ENCODE peak calls at places on chromosomes 3 and 15, in seven cellular contexts. F, M, I, N, A, P and H are unnamed samples. For H3K27me3, the result is how much of the 10 kb centered on the place peaks cover.

GRCh38 chr3:43185656-43186375 is 79.9 kb upstream of the POMGNT2 start:
- DNase-seq in F (no peak), M (no peak), I (peak), N (no peak), A (no peak), P (no peak), H (no peak)

GRCh38 chr3:98875535-98875934 is 26.0 kb downstream of the DCBLD2 start:
- DNase-seq in F (no peak), M (no peak), I (no peak), N (no peak), A (no peak), P (no peak), H (no peak)

GRCh38 chr15:89912145-89912673 is 543 bp downstream of the ARPIN start:
- DNase-seq in F (no peak), M (peak), I (no peak), N (peak), A (peak), P (no peak), H (peak)

GRCh38 chr3:45216210-45216609 is 9.9 kb downstream of the TMEM158 start:
- DNase-seq in F (no peak), M (no peak), I (no peak), N (no peak), A (no peak), P (no peak), H (no peak)

GRCh38 chr3:139473155-139473771 is 3.1 kb downstream of the RBP2 start:
- DNase-seq in F (no peak), M (no peak), I (no peak), N (no peak), A (no peak), P (no peak), H (no peak)

GRCh38 chr3:165854696-165855095 is 17.5 kb upstream of the BCHE start:
- DNase-seq in F (peak), M (peak), I (no peak), N (no peak), A (no peak), P (peak), H (peak)

GRCh38 chr15:60534546-60534945 is 55.6 kb upstream of the ICE2 start:
- DNase-seq in F (no peak), M (no peak), I (no peak), N (no peak), A (no peak), P (no peak), H (no peak)

GRCh38 chr15:25242957-25243799 is 195.6 kb downstream of the UBE3A start:
- DNase-seq in F (no peak), M (no peak), I (no peak), N (peak), A (peak), P (no peak), H (no peak)

GRCh38 chr3:73361591-73361990 is 263.1 kb downstream of the PDZRN3 start:
- DNase-seq in F (no peak), M (no peak), I (no peak), N (no peak), A (no peak), P (no peak), H (no peak)

GRCh38 chr3:134205426-134205825 is 45.2 kb downstream of the RYK start:
- DNase-seq in F (no peak), M (no peak), I (no peak), N (no peak), A (no peak), P (no peak), H (no peak)

GRCh38 chr3:100403956-100404548 is 2.7 kb downstream of the LNP1 start:
- DNase-seq in F (no peak), M (no peak), I (no peak), N (no peak), A (no peak), P (no peak), H (no peak)

GRCh38 chr15:93500155-93500554 is 411.1 kb upstream of the RGMA start:
- DNase-seq in F (no peak), M (no peak), I (no peak), N (no peak), A (no peak), P (no peak), H (no peak)

GRCh38 chr3:119395923-119396358 is 67.5 kb downstream of the TMEM39A start:
- DNase-seq in F (no peak), M (no peak), I (no peak), N (no peak), A (no peak), P (peak), H (no peak)

GRCh38 chr15:78620021-78620838 is 566 bp downstream of the CHRNA3 start:
- DNase-seq in F (peak), M (peak), I (no peak), N (peak), A (no peak), P (no peak), H (peak)

GRCh38 chr3:14741510-14741909 is 66.6 kb downstream of the C3orf20 start:
- DNase-seq in F (no peak), M (no peak), I (no peak), N (no peak), A (no peak), P (peak), H (no peak)

GRCh38 chr3:37320276-37320675 is 145.9 kb upstream of the LRRFIP2 start:
- DNase-seq in F (no peak), M (no peak), I (no peak), N (no peak), A (no peak), P (no peak), H (no peak)

GRCh38 chr3:21326704-21327103 is 424.3 kb downstream of the ZNF385D start:
- DNase-seq in F (no peak), M (peak), I (peak), N (no peak), A (no peak), P (no peak), H (no peak)

GRCh38 chr15:37008205-37008604 is 92.1 kb downstream of the MEIS2 start:
- DNase-seq in F (no peak), M (no peak), I (no peak), N (no peak), A (no peak), P (no peak), H (no peak)

GRCh38 chr3:148450819-148451218 is 246.9 kb upstream of the AGTR1 start:
- DNase-seq in F (no peak), M (peak), I (no peak), N (no peak), A (no peak), P (no peak), H (peak)

GRCh38 chr15:29570121-29570930 is 251.9 kb downstream of the TJP1 start:
- DNase-seq in F (peak), M (peak), I (no peak), N (no peak), A (no peak), P (peak), H (peak)

GRCh38 chr3:141526709-141527108 is 39.9 kb downstream of the RASA2 start:
- DNase-seq in F (peak), M (no peak), I (no peak), N (no peak), A (no peak), P (no peak), H (peak)

GRCh38 chr3:94069242-94069813 is 6.5 kb downstream of the NSUN3 start:
- DNase-seq in F (no peak), M (no peak), I (peak), N (no peak), A (no peak), P (peak), H (peak)

GRCh38 chr3:151166161-151166560 is 36.9 kb downstream of the GPR171 start:
- DNase-seq in F (no peak), M (no peak), I (peak), N (no peak), A (no peak), P (no peak), H (no peak)

GRCh38 chr3:71949403-71949802 is 164.5 kb upstream of the PROK2 start:
- DNase-seq in F (no peak), M (no peak), I (no peak), N (no peak), A (no peak), P (no peak), H (no peak)

GRCh38 chr3:69051796-69052566 is at the start of gene TMF1:
- DNase-seq in F (peak), M (peak), I (peak), N (peak), A (peak), P (peak), H (peak)

GRCh38 chr15:89128320-89129122 is 40.3 kb downstream of the ABHD2 start:
- DNase-seq in F (no peak), M (no peak), I (no peak), N (no peak), A (no peak), P (no peak), H (no peak)

GRCh38 chr15:29268706-29269484 is 727 bp downstream of the NSMCE3 start:
- DNase-seq in F (peak), M (peak), I (peak), N (peak), A (peak), P (peak), H (peak)

GRCh38 chr15:40754574-40754882 is 526 bp downstream of the RMDN3 start:
- DNase-seq in F (peak), M (peak), I (no peak), N (peak), A (no peak), P (no peak), H (peak)

GRCh38 chr15:64521201-64521600 is 60.8 kb downstream of the ZNF609 start:
- DNase-seq in F (no peak), M (no peak), I (no peak), N (no peak), A (no peak), P (no peak), H (no peak)

GRCh38 chr3:118960876-118961275 is 73.8 kb downstream of the IGSF11 start:
- DNase-seq in F (no peak), M (peak), I (no peak), N (no peak), A (no peak), P (no peak), H (no peak)

GRCh38 chr3:150000631-150001030 is 29.9 kb upstream of the PFN2 start:
- DNase-seq in F (no peak), M (no peak), I (peak), N (no peak), A (no peak), P (no peak), H (no peak)

GRCh38 chr15:67198157-67198754 is 56.2 kb downstream of the AAGAB start:
- DNase-seq in F (no peak), M (no peak), I (no peak), N (no peak), A (no peak), P (no peak), H (no peak)

GRCh38 chr15:40042791-40043320 is 3.9 kb upstream of the SRP14 start:
- DNase-seq in F (no peak), M (no peak), I (no peak), N (no peak), A (peak), P (no peak), H (no peak)

GRCh38 chr15:69852482-69853275 is 245.0 kb downstream of the TLE3 start:
- DNase-seq in F (no peak), M (no peak), I (peak), N (no peak), A (no peak), P (no peak), H (no peak)

GRCh38 chr3:187616307-187616939 is 53.8 kb downstream of the SST start:
- DNase-seq in F (peak), M (peak), I (peak), N (no peak), A (no peak), P (peak), H (peak)

GRCh38 chr15:62059818-62060115 is 480 bp downstream of the VPS13C start:
- DNase-seq in F (no peak), M (no peak), I (peak), N (peak), A (no peak), P (peak), H (no peak)

GRCh38 chr15:48800811-48801460 is 9.9 kb downstream of the CEP152 start:
- DNase-seq in F (no peak), M (no peak), I (peak), N (no peak), A (no peak), P (peak), H (peak)

GRCh38 chr15:90956551-90957104 is 1.9 kb downstream of the RCCD1 start:
- DNase-seq in F (peak), M (peak), I (peak), N (peak), A (no peak), P (peak), H (peak)

GRCh38 chr3:37806505-37807291 is 55.0 kb upstream of the CTDSPL start:
- DNase-seq in F (no peak), M (peak), I (no peak), N (no peak), A (no peak), P (no peak), H (no peak)

GRCh38 chr15:78429477-78429876 is 8.5 kb upstream of the IREB2 start:
- DNase-seq in F (no peak), M (no peak), I (no peak), N (no peak), A (peak), P (no peak), H (no peak)

DNA sequence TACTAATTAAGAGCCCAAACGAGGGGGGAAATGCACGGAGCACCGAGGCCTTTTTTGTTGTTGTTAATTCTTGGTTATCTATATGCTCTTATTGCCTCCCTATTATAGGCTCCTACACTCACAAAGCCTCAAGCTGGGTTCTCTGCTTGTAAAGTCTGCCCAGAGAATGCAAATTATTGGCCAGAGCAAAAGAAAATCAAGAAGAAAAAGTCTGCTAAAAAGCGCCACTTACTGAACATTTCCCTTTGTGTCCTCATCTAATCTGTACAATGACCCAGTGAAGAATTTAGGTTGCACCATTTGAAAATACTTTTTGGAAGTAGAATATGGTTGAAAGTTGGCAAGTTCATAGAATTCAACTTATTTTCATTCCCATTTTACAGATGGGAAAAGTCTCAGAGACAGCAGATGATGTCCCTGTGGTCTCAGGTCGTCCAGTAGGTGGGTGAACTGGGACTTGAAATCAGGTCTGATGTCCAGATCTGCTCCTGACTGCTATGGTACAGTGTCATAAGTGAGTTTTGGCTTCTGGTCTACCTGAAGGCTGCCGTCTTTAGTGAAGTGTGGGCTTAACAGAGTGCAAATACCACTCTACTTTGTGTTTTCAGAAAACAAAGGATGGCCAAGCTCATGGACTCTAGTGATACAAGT is 1.1 kb upstream of the TNFAIP8L3 start:
- DNase-seq in F (no peak), M (no peak), I (no peak), N (no peak), A (no peak), P (no peak), H (no peak)
- H3K27me3 ChIP-seq in F (half or more), M (half or more), I (half or more), N (under half), A (under half), P (under half), H (half or more)

GRCh38 chr3:124927454-124928079 is 7.0 kb downstream of the MUC13 start:
- DNase-seq in F (no peak), M (no peak), I (no peak), N (no peak), A (no peak), P (peak), H (no peak)
- H3K27me3 ChIP-seq in F (under half), M (under half), I (under half), N (under half), A (under half), P (under half), H (under half)

DNA sequence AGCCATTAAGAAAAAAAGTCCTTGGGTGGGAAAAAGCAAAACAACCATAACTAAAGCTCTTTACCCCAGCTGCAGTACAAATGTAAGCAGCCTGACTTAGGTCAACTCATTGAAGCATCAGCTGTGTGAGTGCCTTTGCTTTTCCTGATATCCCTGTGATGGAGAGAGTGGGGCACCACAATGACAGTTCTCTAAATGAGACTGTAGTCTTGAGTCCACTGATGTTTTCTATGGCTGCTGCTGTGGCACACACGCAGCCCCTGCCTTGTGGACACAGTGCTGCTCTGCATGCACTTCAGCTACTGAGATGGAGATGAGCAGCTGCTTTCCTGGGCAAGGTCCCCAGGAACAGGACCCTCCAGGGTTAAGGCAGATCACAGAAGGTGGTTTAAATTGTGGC is 173.2 kb downstream of the KCNAB1 start:
- DNase-seq in F (no peak), M (no peak), I (no peak), N (no peak), A (no peak), P (no peak), H (no peak)
- H3K27me3 ChIP-seq in F (under half), M (half or more), I (under half), N (under half), A (under half), P (under half), H (half or more)

GRCh38 chr3:10992946-10993728 is 589 bp downstream of the SLC6A1 start:
- DNase-seq in F (peak), M (peak), I (no peak), N (no peak), A (no peak), P (no peak), H (peak)
- H3K27me3 ChIP-seq in F (under half), M (half or more), I (half or more), N (under half), A (under half), P (under half), H (half or more)

GRCh38 chr15:98213346-98213979 is 253.0 kb downstream of the ARRDC4 start:
- DNase-seq in F (no peak), M (no peak), I (no peak), N (no peak), A (no peak), P (no peak), H (no peak)
- H3K27me3 ChIP-seq in F (under half), M (under half), I (under half), N (under half), A (under half), P (under half), H (under half)

GRCh38 chr3:112685956-112686355 is 45.0 kb upstream of the CCDC80 start:
- DNase-seq in F (no peak), M (no peak), I (no peak), N (no peak), A (no peak), P (no peak), H (no peak)
- H3K27me3 ChIP-seq in F (under half), M (under half), I (under half), N (under half), A (under half), P (under half), H (under half)